ENCODE peak calls at places on chromosomes 5 and 9, in six cellular contexts. X, C, D, G, N and T are unnamed samples. For H3K4me1, the result is how much of the 10 kb centered on the place peaks cover.

GRCh38 chr9:21684831-21685362 is 117.5 kb upstream of the MTAP start:
- DNase-seq in X (peak), N (peak), D (no peak), C (no peak), G (peak), T (peak)

GRCh38 chr5:89668821-89669220 is 740.7 kb downstream of the CETN3 start:
- DNase-seq in X (no peak), D (no peak), G (no peak), N (peak), C (no peak), T (peak)

GRCh38 chr5:132873119-132873929 is at the start of gene LEAP2:
- DNase-seq in G (no peak), N (no peak), D (no peak), C (no peak), X (no peak), T (peak)

GRCh38 chr9:89448381-89448780 is 49.5 kb downstream of the SEMA4D start:
- DNase-seq in G (no peak), C (no peak), X (no peak), N (no peak), D (no peak), T (no peak)

GRCh38 chr9:134942011-134942410 is 24.3 kb upstream of the FCN1 start:
- DNase-seq in N (no peak), X (no peak), C (no peak), G (no peak), D (no peak), T (no peak)

GRCh38 chr5:135502836-135503520 is 32.8 kb downstream of the NEUROG1 start:
- DNase-seq in N (no peak), C (no peak), G (no peak), X (no peak), D (no peak), T (no peak)

GRCh38 chr9:122056484-122056883 is 36.6 kb downstream of the TTLL11 start:
- DNase-seq in D (peak), G (no peak), X (peak), N (no peak), C (peak), T (peak)

GRCh38 chr5:149117970-149118369 is 23.3 kb upstream of the ABLIM3 start:
- DNase-seq in N (no peak), X (no peak), D (no peak), C (peak), G (no peak), T (no peak)

GRCh38 chr9:2427016-2427891 is 194.3 kb upstream of the VLDLR start:
- DNase-seq in D (no peak), C (no peak), G (no peak), N (no peak), X (no peak), T (peak)

GRCh38 chr5:28896949-28897348 is 1858.6 kb upstream of the CDH9 start:
- DNase-seq in D (no peak), X (no peak), N (peak), C (no peak), G (no peak), T (no peak)

GRCh38 chr9:5231212-5231611 is at the start of gene INSL4:
- DNase-seq in C (no peak), G (no peak), D (no peak), X (no peak), N (peak), T (peak)

GRCh38 chr9:94085062-94085639 is 887 bp downstream of the PTPDC1 start:
- DNase-seq in N (peak), X (no peak), D (peak), G (peak), C (no peak), T (peak)

GRCh38 chr5:54526604-54527359 is 9.2 kb downstream of the SNX18 start:
- DNase-seq in G (no peak), D (no peak), N (no peak), X (no peak), C (no peak), T (no peak)

GRCh38 chr5:55993628-55994501 is 898 bp downstream of the IL6ST start:
- DNase-seq in N (peak), X (peak), D (no peak), G (no peak), C (peak), T (peak)

GRCh38 chr5:35183243-35183955 is 46.9 kb downstream of the PRLR start:
- DNase-seq in D (peak), N (peak), C (peak), X (peak), G (peak), T (peak)

GRCh38 chr5:72525816-72526215 is 18.6 kb upstream of the ZNF366 start:
- DNase-seq in X (no peak), N (peak), G (no peak), D (no peak), C (no peak), T (peak)

GRCh38 chr5:27652505-27652904 is 614.1 kb upstream of the CDH9 start:
- DNase-seq in N (no peak), X (no peak), C (no peak), D (peak), G (no peak), T (no peak)

GRCh38 chr9:137311171-137311970 is 9.3 kb upstream of the NRARP start:
- DNase-seq in N (no peak), X (no peak), G (peak), D (peak), C (no peak), T (peak)

GRCh38 chr5:42952575-42952974 is 87.5 kb downstream of the ANXA2R start:
- DNase-seq in N (no peak), C (no peak), X (peak), D (no peak), G (no peak), T (peak)

GRCh38 chr9:38368731-38369130 is 23.8 kb upstream of the ALDH1B1 start:
- DNase-seq in G (no peak), N (no peak), D (no peak), X (no peak), C (no peak), T (no peak)

GRCh38 chr5:37553720-37554402 is 174.7 kb downstream of the WDR70 start:
- DNase-seq in G (no peak), X (peak), N (peak), C (no peak), D (no peak), T (peak)

GRCh38 chr5:52604151-52604550 is 183.6 kb upstream of the ITGA1 start:
- DNase-seq in N (no peak), G (no peak), D (no peak), C (no peak), X (no peak), T (no peak)

GRCh38 chr5:103847060-103847459 is 284.5 kb upstream of the NUDT12 start:
- DNase-seq in D (no peak), G (no peak), X (no peak), C (no peak), N (no peak), T (no peak)

GRCh38 chr9:70480405-70480980 is 66.0 kb upstream of the KLF9 start:
- DNase-seq in D (no peak), C (no peak), X (peak), N (peak), G (no peak), T (peak)

GRCh38 chr5:124841829-124842712 is 95.6 kb upstream of the ZNF608 start:
- DNase-seq in D (no peak), N (peak), C (no peak), G (no peak), X (no peak), T (peak)

GRCh38 chr5:93236807-93237421 is 344.1 kb downstream of the NR2F1-AS1 start:
- DNase-seq in G (no peak), X (no peak), C (no peak), D (no peak), N (no peak), T (peak)

GRCh38 chr5:163861670-163862069 is 356.3 kb downstream of the MAT2B start:
- DNase-seq in G (no peak), N (no peak), C (no peak), D (no peak), X (peak), T (no peak)

GRCh38 chr5:102152906-102153787 is 142.9 kb downstream of the SLCO4C1 start:
- DNase-seq in C (peak), G (peak), X (no peak), N (peak), D (no peak), T (peak)

GRCh38 chr5:178229861-178230260 is 2.7 kb downstream of the PHYKPL start:
- DNase-seq in X (no peak), C (no peak), D (no peak), G (no peak), N (no peak), T (no peak)

GRCh38 chr5:176656467-176656990 is 9.2 kb downstream of the TSPAN17 start:
- DNase-seq in D (no peak), X (no peak), G (no peak), N (no peak), C (no peak), T (no peak)

GRCh38 chr5:149561848-149562247 is 10.6 kb upstream of the CSNK1A1 start:
- DNase-seq in C (peak), D (peak), X (peak), N (peak), G (peak), T (peak)

GRCh38 chr5:54889826-54890225 is 95.6 kb downstream of the ESM1 start:
- DNase-seq in G (no peak), D (no peak), X (peak), N (peak), C (no peak), T (peak)

DNA sequence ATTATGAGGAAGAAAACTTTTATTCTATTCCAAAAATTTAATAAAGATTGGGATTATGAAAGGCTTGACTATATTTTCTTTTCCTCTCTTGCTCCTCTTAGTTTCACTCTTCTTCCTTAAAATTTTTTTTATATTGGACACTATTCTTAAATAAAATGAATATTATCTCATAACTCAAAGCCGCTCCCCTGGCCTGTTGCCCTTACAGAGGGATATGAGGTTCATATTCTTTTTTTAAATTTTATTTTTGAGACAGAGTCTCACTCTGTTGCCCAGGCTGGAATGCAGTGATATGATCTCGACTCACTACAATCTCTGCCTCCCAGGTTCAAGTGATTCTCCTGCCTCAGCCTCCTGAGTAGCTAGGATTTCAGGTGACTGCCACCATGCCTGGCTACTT is 106.8 kb upstream of the MPDZ start:
- DNase-seq in N (no peak), G (no peak), D (no peak), C (no peak), X (no peak), T (no peak)
- H3K9ac ChIP-seq in N (peak), G (no peak), D (no peak), C (no peak), X (no peak), T (peak)

GRCh38 chr5:75337366-75338021 is 474 bp downstream of the HMGCR start:
- DNase-seq in C (no peak), X (peak), D (no peak), N (peak), G (no peak), T (peak)
- H3K4me1 ChIP-seq in C (under half), X (under half), D (under half), N (under half), G (under half), T (under half)

DNA sequence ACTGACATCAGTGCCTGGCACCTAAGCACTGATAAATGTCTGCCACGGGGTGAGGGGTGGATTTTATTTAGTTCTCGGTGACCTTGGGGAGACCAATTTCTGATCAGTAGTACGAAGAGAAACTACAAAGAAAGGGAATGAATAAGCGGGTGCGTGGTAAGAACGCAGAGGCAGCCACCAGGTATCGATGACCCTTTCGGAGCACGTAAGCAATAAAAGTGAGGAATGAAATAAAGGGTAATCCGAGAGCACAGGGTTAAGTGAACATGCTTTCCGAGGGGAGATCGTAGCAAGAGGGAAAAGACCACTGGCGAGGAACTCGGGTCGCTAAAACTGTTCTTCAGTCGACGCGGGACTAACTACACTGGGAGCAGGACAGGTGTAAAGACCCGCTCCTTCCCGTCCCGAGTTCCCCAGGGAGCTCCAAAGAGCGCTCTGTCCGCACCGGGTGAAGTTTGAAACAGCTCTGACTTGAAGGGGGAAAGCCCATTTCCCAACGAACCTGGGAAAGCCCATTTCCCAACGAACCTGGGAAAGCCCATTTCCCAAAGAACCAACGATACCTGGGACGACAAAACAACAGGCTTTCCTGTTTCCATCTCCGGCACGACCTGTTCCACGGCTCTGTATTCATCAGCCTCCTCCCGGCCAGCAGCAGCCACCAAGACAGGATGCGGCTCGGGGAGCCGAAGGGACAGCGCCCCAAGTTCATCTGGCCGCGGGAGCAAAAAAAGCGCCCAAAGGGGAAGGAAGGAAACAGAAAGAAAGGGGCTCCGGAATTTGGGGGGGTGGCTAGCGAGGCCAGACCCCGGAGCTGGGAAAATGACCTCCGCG is 993 bp downstream of the ELOVL7 start:
- DNase-seq in C (peak), N (peak), D (peak), G (no peak), X (peak), T (peak)
- H3K9ac ChIP-seq in C (peak), N (no peak), D (peak), G (peak), X (no peak), T (no peak)

GRCh38 chr9:113540466-113540865 is 76.9 kb downstream of the RGS3 start:
- DNase-seq in N (no peak), G (no peak), C (no peak), D (no peak), X (no peak), T (no peak)

GRCh38 chr9:113542741-113543140 is 79.2 kb downstream of the RGS3 start:
- DNase-seq in C (no peak), D (no peak), G (no peak), N (no peak), X (no peak), T (no peak)

GRCh38 chr9:113543286-113544000 is 79.9 kb downstream of the RGS3 start:
- DNase-seq in X (no peak), C (no peak), D (no peak), N (no peak), G (no peak), T (no peak)

GRCh38 chr9:113542016-113542415 is 78.5 kb downstream of the RGS3 start:
- DNase-seq in D (no peak), X (no peak), C (no peak), N (no peak), G (no peak), T (no peak)

GRCh38 chr9:113541019-113541900 is 77.7 kb downstream of the RGS3 start:
- DNase-seq in D (peak), G (peak), C (no peak), X (peak), N (peak), T (peak)
- H3K4me1 ChIP-seq in D (under half), G (under half), C (under half), X (under half), N (under half), T (under half)

DNA sequence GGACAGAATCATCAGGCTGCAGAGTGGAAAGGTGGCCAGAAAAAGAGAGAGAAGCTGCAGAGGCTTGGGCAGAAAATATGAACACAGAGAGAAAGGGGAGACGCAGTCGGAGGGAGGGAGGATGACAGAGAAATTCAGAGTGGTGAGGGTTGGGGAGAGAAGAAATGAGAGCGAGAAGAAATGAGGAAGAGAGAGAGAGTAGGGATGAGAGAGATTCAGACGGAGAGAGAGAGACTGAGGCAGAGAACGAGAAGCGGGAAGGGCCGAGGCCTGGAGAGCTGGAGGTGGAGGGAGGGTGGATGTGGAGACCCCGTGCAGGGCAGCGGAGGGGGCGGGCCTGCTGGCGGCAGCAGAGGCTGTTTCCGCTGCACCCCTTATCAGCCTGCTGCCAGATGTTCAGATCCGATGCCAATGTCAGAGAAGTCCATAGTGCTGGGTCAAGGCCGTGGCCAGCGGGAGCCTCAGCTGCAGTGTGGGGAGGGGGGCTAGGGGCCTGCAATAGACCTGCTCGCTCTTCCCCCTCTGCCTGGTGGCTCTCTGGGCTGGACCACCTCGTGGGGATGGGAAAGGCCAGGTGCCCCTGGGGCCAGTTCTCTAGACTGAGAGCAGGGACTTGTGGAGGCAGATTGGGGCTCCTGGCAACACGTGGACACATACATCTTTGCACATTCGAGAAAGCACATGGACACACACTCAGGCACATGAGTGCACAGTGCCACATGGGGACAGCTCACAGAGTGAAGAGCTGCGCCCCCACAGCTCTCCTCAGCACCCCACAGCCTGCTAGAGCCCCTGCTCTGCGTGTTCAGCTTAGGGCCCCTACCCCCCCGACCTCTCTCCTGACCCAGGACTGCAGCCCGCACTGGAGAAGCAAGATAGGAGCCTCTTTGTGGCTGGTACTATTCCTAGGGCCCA is 4.9 kb upstream of the NR5A1 start:
- DNase-seq in N (no peak), D (peak), C (no peak), G (no peak), X (peak), T (no peak)
- H3K9ac ChIP-seq in N (no peak), D (no peak), C (no peak), G (no peak), X (no peak), T (no peak)

GRCh38 chr5:159982421-159983173 is 26.3 kb upstream of the TTC1 start:
- DNase-seq in C (no peak), X (no peak), D (no peak), N (no peak), G (no peak), T (no peak)
- H3K4me1 ChIP-seq in C (under half), X (under half), D (under half), N (under half), G (under half), T (under half)